ENCODE peak calls at places on chromosome 4, in nine cellular contexts. One of them, this sample, is unnamed.
A peak's percentile ranks its signal among the peaks of the same experiment; 100 is the strongest.

GRCh38 chr4:121192500-121192899 is 28.4 kb upstream of the TNIP3 start:
- DNase-seq in A172: peak; percentile 44
- DNase-seq in fibroblast of mammary gland: peak; percentile 58
- DNase-seq in stimulated activated CD4-positive, alpha-beta T cell treated with anti-CD3 and anti-CD28 coated beads, Interleukin-15, amount 100 ng/mL, for 1 hour: no peak
- DNase-seq in neural progenitor cell: peak; percentile 56
- DNase-seq in foreskin fibroblast: peak; percentile 67
- DNase-seq in immature natural killer cell: peak; percentile 49
- DNase-seq in activated T-helper 1 cell treated with Interleukin-2 at 50 U/mL for 16 hours: no peak
- DNase-seq in posterior cingulate gyrus: no peak
- DNase-seq in this sample: peak; percentile 79

GRCh38 chr4:153637201-153637600 is 46.9 kb upstream of the TLR2 start:
- DNase-seq in A172: no peak
- DNase-seq in fibroblast of mammary gland: no peak
- DNase-seq in stimulated activated CD4-positive, alpha-beta T cell treated with anti-CD3 and anti-CD28 coated beads, Interleukin-15, amount 100 ng/mL, for 1 hour: no peak
- DNase-seq in neural progenitor cell: no peak
- DNase-seq in foreskin fibroblast: no peak
- DNase-seq in immature natural killer cell: no peak
- DNase-seq in activated T-helper 1 cell treated with Interleukin-2 at 50 U/mL for 16 hours: no peak
- DNase-seq in posterior cingulate gyrus: no peak
- DNase-seq in this sample: no peak

GRCh38 chr4:119517361-119518229 is 111.0 kb downstream of the PDE5A start:
- DNase-seq in A172: peak; percentile 65
- DNase-seq in fibroblast of mammary gland: peak; percentile 39
- DNase-seq in stimulated activated CD4-positive, alpha-beta T cell treated with anti-CD3 and anti-CD28 coated beads, Interleukin-15, amount 100 ng/mL, for 1 hour: no peak
- DNase-seq in neural progenitor cell: no peak
- DNase-seq in foreskin fibroblast: peak; percentile 74
- DNase-seq in immature natural killer cell: no peak
- DNase-seq in activated T-helper 1 cell treated with Interleukin-2 at 50 U/mL for 16 hours: no peak
- DNase-seq in posterior cingulate gyrus: no peak
- DNase-seq in this sample: no peak

GRCh38 chr4:16439771-16440170 is 213.5 kb upstream of the TAPT1 start:
- DNase-seq in A172: no peak
- DNase-seq in fibroblast of mammary gland: no peak
- DNase-seq in stimulated activated CD4-positive, alpha-beta T cell treated with anti-CD3 and anti-CD28 coated beads, Interleukin-15, amount 100 ng/mL, for 1 hour: no peak
- DNase-seq in neural progenitor cell: no peak
- DNase-seq in foreskin fibroblast: no peak
- DNase-seq in immature natural killer cell: no peak
- DNase-seq in activated T-helper 1 cell treated with Interleukin-2 at 50 U/mL for 16 hours: no peak
- DNase-seq in posterior cingulate gyrus: no peak
- DNase-seq in this sample: no peak

GRCh38 chr4:173370130-173370476 is 651 bp upstream of the SAP30 start:
- DNase-seq in A172: peak; percentile 47
- DNase-seq in fibroblast of mammary gland: no peak
- DNase-seq in stimulated activated CD4-positive, alpha-beta T cell treated with anti-CD3 and anti-CD28 coated beads, Interleukin-15, amount 100 ng/mL, for 1 hour: peak; percentile 39
- DNase-seq in neural progenitor cell: no peak
- DNase-seq in foreskin fibroblast: no peak
- DNase-seq in immature natural killer cell: no peak
- DNase-seq in activated T-helper 1 cell treated with Interleukin-2 at 50 U/mL for 16 hours: peak; percentile 30
- DNase-seq in posterior cingulate gyrus: peak; percentile 63
- DNase-seq in this sample: peak; percentile 58

GRCh38 chr4:8778760-8779159 is 92.9 kb downstream of the HMX1 start:
- DNase-seq in A172: no peak
- DNase-seq in fibroblast of mammary gland: no peak
- DNase-seq in stimulated activated CD4-positive, alpha-beta T cell treated with anti-CD3 and anti-CD28 coated beads, Interleukin-15, amount 100 ng/mL, for 1 hour: no peak
- DNase-seq in neural progenitor cell: no peak
- DNase-seq in foreskin fibroblast: no peak
- DNase-seq in immature natural killer cell: no peak
- DNase-seq in activated T-helper 1 cell treated with Interleukin-2 at 50 U/mL for 16 hours: no peak
- DNase-seq in posterior cingulate gyrus: peak; percentile 7
- DNase-seq in this sample: no peak

GRCh38 chr4:1720163-1720983 is 750 bp downstream of the TMEM129 start:
- DNase-seq in A172: no peak
- DNase-seq in fibroblast of mammary gland: peak; percentile 29
- DNase-seq in stimulated activated CD4-positive, alpha-beta T cell treated with anti-CD3 and anti-CD28 coated beads, Interleukin-15, amount 100 ng/mL, for 1 hour: no peak
- DNase-seq in neural progenitor cell: peak; percentile 77
- DNase-seq in foreskin fibroblast: peak; percentile 75
- DNase-seq in immature natural killer cell: no peak
- DNase-seq in activated T-helper 1 cell treated with Interleukin-2 at 50 U/mL for 16 hours: no peak
- DNase-seq in posterior cingulate gyrus: peak; percentile 88
- DNase-seq in this sample: peak; percentile 85

GRCh38 chr4:8278421-8279287 is 9.1 kb downstream of the HTRA3 start:
- DNase-seq in A172: peak; percentile 46
- DNase-seq in fibroblast of mammary gland: peak; percentile 86
- DNase-seq in stimulated activated CD4-positive, alpha-beta T cell treated with anti-CD3 and anti-CD28 coated beads, Interleukin-15, amount 100 ng/mL, for 1 hour: no peak
- DNase-seq in neural progenitor cell: no peak
- DNase-seq in foreskin fibroblast: peak; percentile 96
- DNase-seq in immature natural killer cell: no peak
- DNase-seq in activated T-helper 1 cell treated with Interleukin-2 at 50 U/mL for 16 hours: no peak
- DNase-seq in posterior cingulate gyrus: peak; percentile 63
- DNase-seq in this sample: no peak

GRCh38 chr4:119113033-119113655 is 22.5 kb upstream of the MYOZ2 start:
- DNase-seq in A172: peak; percentile 93
- DNase-seq in fibroblast of mammary gland: peak; percentile 97
- DNase-seq in stimulated activated CD4-positive, alpha-beta T cell treated with anti-CD3 and anti-CD28 coated beads, Interleukin-15, amount 100 ng/mL, for 1 hour: no peak
- DNase-seq in neural progenitor cell: no peak
- DNase-seq in foreskin fibroblast: peak; percentile 90
- DNase-seq in immature natural killer cell: no peak
- DNase-seq in activated T-helper 1 cell treated with Interleukin-2 at 50 U/mL for 16 hours: no peak
- DNase-seq in posterior cingulate gyrus: no peak
- DNase-seq in this sample: no peak

This sample was measured in Karpas-422.